ENCODE peak calls at places on chromosomes 12 and 14, in seven cellular contexts. U, R, A, M, T, Q and I are unnamed samples.

GRCh38 chr14:47102472-47102871 is 450.9 kb upstream of the RPL10L start:
- DNase-seq in M (no peak), R (no peak), T (no peak), Q (no peak), A (no peak), U (no peak), I (no peak)

GRCh38 chr12:95859344-95859816 is 628 bp downstream of the SNRPF start:
- DNase-seq in R (no peak), T (no peak), Q (peak), A (no peak), U (no peak), M (no peak), I (no peak)

GRCh38 chr14:90060312-90060964 is 1.4 kb upstream of the KCNK13 start:
- DNase-seq in U (no peak), M (no peak), Q (peak), R (peak), A (no peak), T (peak), I (no peak)

GRCh38 chr12:21613931-21614330 is 9.3 kb upstream of the GYS2 start:
- DNase-seq in U (no peak), T (no peak), A (no peak), R (no peak), M (no peak), Q (no peak), I (no peak)

GRCh38 chr14:76430017-76430416 is 54.1 kb downstream of the ESRRB start:
- DNase-seq in U (no peak), M (no peak), R (no peak), A (no peak), T (no peak), Q (no peak), I (no peak)

GRCh38 chr12:118972982-118973381 is 8.4 kb upstream of the SRRM4 start:
- DNase-seq in U (no peak), A (no peak), T (no peak), R (no peak), Q (no peak), M (no peak), I (no peak)

GRCh38 chr12:93638095-93638494 is 39.1 kb upstream of the CRADD start:
- DNase-seq in M (no peak), R (no peak), A (no peak), U (no peak), T (no peak), Q (no peak), I (no peak)

GRCh38 chr14:104897286-104898194 is 27.1 kb upstream of the PLD4 start:
- DNase-seq in T (peak), R (no peak), Q (no peak), A (no peak), M (no peak), U (no peak), I (no peak)

GRCh38 chr12:25322918-25323773 is 72.4 kb upstream of the KRAS start:
- DNase-seq in M (no peak), R (no peak), A (no peak), T (no peak), Q (peak), U (peak), I (no peak)

GRCh38 chr12:90080616-90081015 is 372.0 kb upstream of the ATP2B1 start:
- DNase-seq in T (no peak), U (no peak), M (no peak), Q (no peak), R (no peak), A (no peak), I (no peak)

GRCh38 chr14:35866595-35867279 is 40.6 kb downstream of the BRMS1L start:
- DNase-seq in Q (no peak), R (no peak), U (no peak), M (no peak), T (no peak), A (no peak), I (no peak)

GRCh38 chr14:94748667-94749347 is 21.1 kb downstream of the GSC start:
- DNase-seq in M (no peak), Q (no peak), R (no peak), U (no peak), A (no peak), T (no peak), I (no peak)

GRCh38 chr12:95633049-95633545 is 81.8 kb upstream of the USP44 start:
- DNase-seq in M (no peak), Q (peak), R (peak), U (no peak), T (no peak), A (peak), I (no peak)

GRCh38 chr12:116559080-116559329 is 176 bp upstream of the MAP1LC3B2 start:
- DNase-seq in Q (no peak), R (no peak), U (no peak), M (no peak), T (no peak), A (no peak), I (no peak)

GRCh38 chr12:94172031-94172430 is 23.7 kb downstream of the PLXNC1 start:
- DNase-seq in T (no peak), R (no peak), M (no peak), U (no peak), A (no peak), Q (no peak), I (no peak)

GRCh38 chr14:31998220-31998559 is 78.9 kb upstream of the ARHGAP5 start:
- DNase-seq in T (no peak), R (no peak), A (no peak), Q (no peak), M (no peak), U (no peak), I (no peak)

GRCh38 chr12:96208801-96209534 is 14.8 kb downstream of the ELK3 start:
- DNase-seq in A (no peak), U (no peak), R (no peak), Q (no peak), M (no peak), T (no peak), I (no peak)

GRCh38 chr12:40012709-40013108 is 93.2 kb downstream of the SLC2A13 start:
- DNase-seq in R (no peak), M (no peak), U (no peak), Q (no peak), T (no peak), A (no peak), I (no peak)

GRCh38 chr14:64196668-64197411 is 97.3 kb downstream of the ESR2 start:
- DNase-seq in Q (peak), M (peak), R (peak), U (no peak), T (peak), A (no peak), I (no peak)

GRCh38 chr12:6693832-6694355 is 4.7 kb upstream of the ZNF384 start:
- DNase-seq in M (no peak), Q (no peak), U (no peak), T (no peak), A (no peak), R (no peak), I (no peak)

GRCh38 chr12:79250955-79251354 is 386.4 kb downstream of the SYT1 start:
- DNase-seq in A (no peak), Q (no peak), T (no peak), R (no peak), M (no peak), U (no peak), I (no peak)

GRCh38 chr14:51607677-51608076 is 44.0 kb upstream of the FRMD6 start:
- DNase-seq in U (no peak), A (no peak), M (no peak), R (no peak), Q (peak), T (no peak), I (peak)

GRCh38 chr12:19967486-19967885 is 400.9 kb upstream of the PDE3A start:
- DNase-seq in Q (peak), R (no peak), A (no peak), U (peak), M (peak), T (no peak), I (peak)

GRCh38 chr14:66624319-66624937 is 116.5 kb downstream of the GPHN start:
- DNase-seq in U (peak), A (no peak), Q (peak), R (peak), T (peak), M (peak), I (no peak)

GRCh38 chr14:31096255-31096654 is 70.1 kb upstream of the STRN3 start:
- DNase-seq in T (no peak), Q (no peak), R (no peak), M (peak), A (no peak), U (no peak), I (peak)

GRCh38 chr14:73723799-73724621 is 9.8 kb upstream of the PNMA1 start:
- DNase-seq in M (peak), R (peak), T (no peak), Q (peak), A (peak), U (peak), I (peak)

GRCh38 chr12:3998968-3999792 is 126.0 kb upstream of the PARP11 start:
- DNase-seq in A (no peak), R (no peak), U (no peak), T (no peak), Q (no peak), M (no peak), I (no peak)

GRCh38 chr12:5614206-5614605 is 182.3 kb downstream of the NTF3 start:
- DNase-seq in A (no peak), Q (no peak), T (no peak), M (no peak), U (no peak), R (no peak), I (no peak)

GRCh38 chr12:121003650-121004049 is 12.6 kb downstream of the C12orf43 start:
- DNase-seq in R (no peak), Q (no peak), M (no peak), T (no peak), A (no peak), U (no peak), I (no peak)

GRCh38 chr12:8662592-8662991 is at the start of gene MFAP5:
- DNase-seq in T (no peak), M (no peak), Q (peak), U (peak), A (no peak), R (no peak), I (peak)

GRCh38 chr12:50017047-50017446 is 8.2 kb downstream of the RACGAP1 start:
- DNase-seq in U (peak), Q (peak), T (no peak), M (peak), A (peak), R (no peak), I (no peak)

GRCh38 chr14:49463146-49463545 is 123.0 kb downstream of the RPS29 start:
- DNase-seq in A (no peak), M (no peak), Q (no peak), R (no peak), T (no peak), U (no peak), I (no peak)

DNA sequence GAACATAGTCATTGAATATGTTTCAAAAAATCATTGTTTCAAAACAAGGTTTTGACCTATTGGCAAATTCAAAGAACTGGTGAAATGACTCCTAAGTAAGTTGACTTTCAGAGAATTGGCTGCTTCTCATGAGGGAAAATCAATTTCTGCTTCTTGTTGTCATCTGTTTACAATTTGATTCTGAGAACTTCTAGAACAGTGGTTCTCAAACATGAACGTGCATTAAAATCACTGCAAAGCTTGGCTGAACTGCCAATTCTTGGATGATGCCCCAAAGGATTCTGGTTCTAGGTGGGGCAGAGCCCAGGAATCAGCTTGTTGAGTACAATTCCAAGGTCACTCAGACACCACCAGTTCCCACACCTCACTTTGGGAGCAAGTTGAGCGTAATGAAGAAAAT is 83.9 kb downstream of the ZFP36L1 start:
- DNase-seq in U (no peak), M (no peak), R (no peak), T (no peak), A (no peak), Q (no peak), I (no peak)
- H3K4me3 ChIP-seq in U (no peak), M (no peak), R (no peak), T (no peak), A (no peak), Q (no peak), I (no peak)

GRCh38 chr14:105933238-105933637 is 406.9 kb downstream of the TMEM121 start:
- DNase-seq in R (no peak), A (no peak), Q (no peak), M (no peak), U (no peak), T (no peak), I (no peak)

GRCh38 chr14:105930572-105930971 is 404.2 kb downstream of the TMEM121 start:
- DNase-seq in A (no peak), Q (no peak), M (no peak), R (no peak), T (no peak), U (no peak), I (no peak)

GRCh38 chr14:105929327-105930081 is 403.1 kb downstream of the TMEM121 start:
- DNase-seq in R (peak), U (no peak), T (no peak), A (no peak), M (no peak), Q (no peak), I (no peak)

GRCh38 chr14:105935384-105935783 is 409.0 kb downstream of the TMEM121 start:
- DNase-seq in R (no peak), M (no peak), U (no peak), Q (no peak), T (no peak), A (no peak), I (no peak)

GRCh38 chr14:105931808-105932483 is 405.6 kb downstream of the TMEM121 start:
- DNase-seq in M (no peak), T (no peak), Q (no peak), A (no peak), U (no peak), R (no peak), I (no peak)
- TF ChIP-seq CTCF in M (no peak), T (no peak), Q (no peak), A (no peak), U (no peak), R (no peak), I (no peak)

GRCh38 chr12:31301311-31301710 is 24.6 kb downstream of the SINHCAF start:
- DNase-seq in T (no peak), Q (no peak), R (no peak), M (no peak), U (no peak), A (no peak), I (no peak)
- H3K4me3 ChIP-seq in T (no peak), Q (no peak), R (no peak), M (no peak), U (no peak), A (no peak), I (no peak)

GRCh38 chr12:41932470-41932991 is 212.1 kb downstream of the GXYLT1 start:
- DNase-seq in A (no peak), R (peak), Q (peak), U (no peak), M (no peak), T (peak), I (no peak)
- TF ChIP-seq CTCF in A (no peak), R (peak), Q (no peak), U (no peak), M (no peak), T (peak), I (no peak)

DNA sequence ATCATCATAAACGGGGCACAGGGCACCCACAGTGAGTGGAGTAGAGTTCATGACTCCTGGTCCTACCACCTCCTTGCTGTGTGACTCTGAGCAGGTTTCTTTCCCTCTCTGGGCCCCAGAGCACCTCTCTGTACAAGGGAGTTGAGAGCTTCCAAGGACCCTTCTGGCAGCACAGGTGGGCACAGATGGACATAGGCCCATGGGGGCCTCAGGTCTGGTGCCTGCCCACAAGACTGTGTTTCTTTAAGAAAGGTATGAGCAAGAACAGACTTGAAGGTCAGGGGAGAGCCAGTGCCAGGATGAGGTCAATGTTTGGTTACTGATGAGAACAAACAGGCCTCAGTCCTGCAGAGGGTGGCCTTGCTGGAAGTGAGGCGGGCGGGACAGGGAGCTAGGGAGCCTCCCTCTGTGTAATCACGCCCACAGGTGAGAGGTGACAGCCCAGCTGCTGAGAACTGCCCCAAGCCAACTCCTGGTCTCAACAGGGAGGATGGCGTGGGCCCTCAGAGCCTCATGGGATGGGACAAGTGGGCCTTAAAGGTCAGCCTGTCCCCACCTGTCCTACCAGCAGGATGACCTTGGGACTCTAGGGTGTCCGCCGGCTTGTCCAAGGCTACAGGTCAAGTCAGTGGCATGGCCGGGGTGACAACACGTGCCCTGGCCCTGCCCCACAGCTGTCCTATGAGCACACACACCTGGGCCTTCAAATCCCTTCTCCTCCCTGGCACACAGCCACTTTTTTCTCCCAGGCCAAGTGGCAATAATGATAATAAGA is 49.1 kb downstream of the CCDC85C start:
- DNase-seq in R (no peak), T (no peak), M (no peak), U (no peak), A (no peak), Q (no peak), I (no peak)
- H3K4me3 ChIP-seq in R (no peak), T (no peak), M (no peak), U (no peak), A (no peak), Q (no peak), I (no peak)

GRCh38 chr12:51374346-51374745 is 16.9 kb downstream of the GALNT6 start:
- DNase-seq in A (no peak), R (no peak), T (no peak), M (no peak), U (no peak), Q (no peak), I (no peak)

GRCh38 chr12:51374856-51375255 is 16.4 kb downstream of the GALNT6 start:
- DNase-seq in M (no peak), A (no peak), R (no peak), T (no peak), U (no peak), Q (no peak), I (no peak)

GRCh38 chr12:51378749-51379148 is 12.5 kb downstream of the GALNT6 start:
- DNase-seq in R (no peak), Q (no peak), U (no peak), M (no peak), A (no peak), T (no peak), I (no peak)

GRCh38 chr12:51379571-51379970 is 11.6 kb downstream of the GALNT6 start:
- DNase-seq in R (no peak), U (no peak), Q (no peak), T (no peak), M (no peak), A (no peak), I (no peak)

GRCh38 chr12:51377099-51377984 is 13.9 kb downstream of the GALNT6 start:
- DNase-seq in R (no peak), Q (no peak), M (no peak), A (no peak), U (no peak), T (no peak), I (no peak)
- TF ChIP-seq CTCF in R (no peak), Q (peak), M (no peak), A (no peak), U (no peak), T (no peak), I (no peak)

GRCh38 chr14:96434040-96434439 is 42.1 kb downstream of the AK7 start:
- DNase-seq in M (no peak), T (no peak), R (no peak), U (no peak), Q (no peak), A (no peak), I (no peak)
- H3K4me3 ChIP-seq in M (no peak), T (no peak), R (no peak), U (no peak), Q (no peak), A (no peak), I (no peak)

GRCh38 chr12:77493311-77493710 is 337.4 kb upstream of the NAV3 start:
- DNase-seq in M (no peak), T (no peak), A (no peak), U (no peak), R (no peak), Q (no peak), I (no peak)
- TF ChIP-seq CTCF in M (no peak), T (no peak), A (no peak), U (no peak), R (no peak), Q (no peak), I (no peak)

GRCh38 chr14:99215277-99215676 is 56.7 kb downstream of the BCL11B start:
- DNase-seq in Q (peak), M (no peak), R (no peak), A (no peak), U (peak), T (no peak), I (peak)
- H3K4me3 ChIP-seq in Q (no peak), M (no peak), R (no peak), A (peak), U (no peak), T (peak), I (no peak)